ENCODE peak calls at places on chromosomes 4 and X, in five cellular contexts. J is cardiac muscle cell, B is pancreas, Z is H9, E is HepG2. F is an unnamed sample. For H3K4me1, the result is how much of the 10 kb centered on the place peaks cover.

GRCh38 chr4:40521957-40522356 is 107.7 kb downstream of the RBM47 start:
- DNase-seq in E (no peak), Z (no peak), J (no peak), B (no peak), F (no peak)

GRCh38 chrX:14029425-14030247 is at the start of gene GEMIN8:
- DNase-seq in Z (peak), J (peak), B (peak), E (peak), F (peak)

GRCh38 chr4:152536545-152537182 is 772 bp upstream of the FBXW7 start:
- DNase-seq in J (peak), E (peak), B (peak), Z (no peak), F (no peak)

GRCh38 chr4:183081116-183081469 is 18.0 kb upstream of the WWC2 start:
- DNase-seq in Z (no peak), J (no peak), B (no peak), E (peak), F (no peak)

GRCh38 chr4:1017706-1018105 is 6.3 kb downstream of the FGFRL1 start:
- DNase-seq in E (no peak), B (no peak), J (no peak), Z (no peak), F (no peak)

GRCh38 chr4:186623546-186623945 is 68.2 kb upstream of the MTNR1A start:
- DNase-seq in Z (no peak), J (peak), E (no peak), B (no peak), F (no peak)

GRCh38 chr4:156475322-156475721 is 496.3 kb downstream of the PDGFC start:
- DNase-seq in Z (no peak), J (peak), B (no peak), E (peak), F (no peak)

GRCh38 chr4:154836513-154836912 is 55.4 kb downstream of the RBM46 start:
- DNase-seq in Z (no peak), B (no peak), E (no peak), J (no peak), F (no peak)

GRCh38 chrX:72381439-72382198 is 75.9 kb upstream of the CITED1 start:
- DNase-seq in Z (no peak), J (peak), B (no peak), E (peak), F (no peak)

DNA sequence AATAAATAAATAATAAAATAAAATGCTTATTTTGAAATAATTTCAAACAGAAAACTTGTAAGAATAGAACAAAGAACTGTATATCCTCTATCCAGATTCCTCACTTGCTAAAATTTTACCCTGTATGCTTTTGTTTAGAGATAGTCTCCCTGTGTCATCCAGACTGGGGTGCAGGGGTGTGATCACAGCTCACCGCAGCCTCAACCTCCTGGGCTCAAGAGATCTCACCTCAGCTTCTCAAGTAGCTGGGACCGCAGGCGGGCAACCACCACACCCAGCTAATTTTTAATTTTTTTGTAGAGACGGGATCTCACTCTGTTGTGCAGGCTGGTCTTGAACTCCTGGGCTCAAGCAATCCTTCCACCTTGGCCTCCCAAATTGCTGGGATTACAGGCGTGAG is 17.5 kb upstream of the ARAF start:
- DNase-seq in Z (no peak), J (no peak), E (no peak), B (no peak), F (no peak)
- TF ChIP-seq CTCF in Z (no peak), J (no peak), E (no peak), B (no peak), F (no peak)

GRCh38 chrX:39755152-39756032 is 342.4 kb downstream of the BCOR start:
- DNase-seq in E (peak), J (peak), B (peak), Z (peak), F (peak)
- H3K4me1 ChIP-seq in E (under half), J (under half), B (under half), Z (under half), F (under half)

GRCh38 chr4:121669163-121669550 is 27.6 kb downstream of the ANXA5 start:
- DNase-seq in E (no peak), J (no peak), Z (no peak), B (no peak), F (no peak)

GRCh38 chr4:121674191-121674590 is 22.6 kb downstream of the ANXA5 start:
- DNase-seq in B (no peak), J (no peak), Z (no peak), E (no peak), F (no peak)

GRCh38 chr4:121666091-121666679 is 30.6 kb downstream of the ANXA5 start:
- DNase-seq in B (no peak), Z (no peak), E (no peak), J (peak), F (peak)

GRCh38 chr4:121665371-121665770 is 31.4 kb downstream of the ANXA5 start:
- DNase-seq in J (no peak), Z (no peak), B (no peak), E (no peak), F (no peak)

DNA sequence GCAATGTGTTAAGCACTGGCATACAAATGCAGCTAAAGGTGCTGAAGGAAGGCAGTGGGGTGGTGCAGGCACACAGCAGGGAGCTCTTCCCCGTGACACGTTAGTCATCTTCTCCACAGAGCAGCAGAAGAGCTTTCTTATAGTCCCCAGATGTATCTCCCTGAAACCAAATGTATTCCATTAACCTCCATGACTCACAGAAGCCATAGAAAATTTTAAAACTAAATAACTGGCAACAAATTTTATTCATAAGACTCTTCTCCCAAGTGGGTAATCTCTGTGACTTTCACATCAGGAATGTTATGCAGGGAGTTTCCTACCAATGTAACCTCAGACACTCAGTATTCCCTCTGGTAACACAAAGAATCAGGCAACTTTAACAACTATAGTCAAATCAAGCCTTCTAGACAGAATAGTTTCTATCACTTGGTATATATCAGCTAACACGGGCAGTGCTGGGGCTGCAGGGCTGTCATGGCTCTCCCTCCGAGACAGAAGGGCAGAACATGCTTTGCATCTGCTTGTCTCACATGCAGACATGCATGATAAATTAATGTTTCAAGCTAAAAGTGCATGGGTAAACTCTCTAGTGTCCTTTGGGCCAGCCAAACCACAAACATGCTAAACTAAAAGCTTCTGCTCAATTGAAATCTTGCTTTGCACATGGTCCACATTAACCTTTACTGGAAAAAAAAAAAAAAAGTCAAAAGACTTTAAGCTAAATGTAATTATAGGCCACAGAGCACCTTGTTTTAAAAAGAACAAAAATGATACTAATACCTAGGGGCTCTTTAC is 28.2 kb downstream of the ANXA5 start:
- DNase-seq in E (no peak), B (no peak), Z (no peak), J (peak), F (no peak)
- H3K27ac ChIP-seq in E (no peak), B (no peak), Z (no peak), J (no peak), F (no peak)

GRCh38 chr4:134936014-134936413 is 734.4 kb upstream of the PABPC4L start:
- DNase-seq in E (no peak), J (no peak), B (no peak), Z (no peak), F (no peak)

GRCh38 chr4:134934036-134934806 is 732.6 kb upstream of the PABPC4L start:
- DNase-seq in J (no peak), Z (no peak), E (no peak), B (no peak), F (no peak)

GRCh38 chr4:134935320-134935719 is 733.7 kb upstream of the PABPC4L start:
- DNase-seq in B (no peak), E (no peak), Z (no peak), J (peak), F (no peak)
- TF ChIP-seq CTCF in B (no peak), E (peak), Z (peak), J (peak), F (peak)

GRCh38 chr4:76203541-76203940 is 10.1 kb downstream of the SCARB2 start:
- DNase-seq in J (no peak), B (no peak), E (no peak), Z (no peak), F (no peak)
- H3K4me1 ChIP-seq in J (under half), B (half or more), E (under half), Z (under half), F (half or more)

DNA sequence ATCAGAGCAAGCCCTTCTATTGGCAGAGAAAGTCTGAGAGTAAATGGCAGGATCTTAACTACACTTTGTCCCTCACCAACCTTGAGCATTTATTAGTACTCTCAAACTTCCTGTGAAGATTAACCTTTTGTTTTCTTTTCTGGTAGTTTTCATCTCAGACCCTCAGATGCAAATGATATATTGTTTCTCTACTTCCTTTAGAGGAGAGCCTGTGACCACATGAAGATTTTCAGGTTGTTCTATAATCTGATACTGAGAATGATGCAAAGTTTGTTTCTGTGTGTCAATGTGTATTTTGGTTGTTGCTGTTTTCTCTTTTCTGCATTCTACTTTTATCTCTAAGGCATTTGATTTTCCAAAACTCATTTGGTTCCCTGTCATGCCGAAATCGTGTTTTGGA is 165.8 kb upstream of the CYSLTR1 start:
- DNase-seq in Z (no peak), E (no peak), J (no peak), B (no peak), F (no peak)
- H3K27ac ChIP-seq in Z (no peak), E (no peak), J (no peak), B (no peak), F (no peak)

GRCh38 chr4:61923179-61923578 is 723.1 kb downstream of the ADGRL3 start:
- DNase-seq in J (no peak), E (no peak), Z (no peak), B (no peak), F (no peak)
- TF ChIP-seq CTCF in J (no peak), E (no peak), Z (no peak), B (no peak), F (no peak)

GRCh38 chrX:97936296-97936695 is 1052.6 kb downstream of the RPA4 start:
- DNase-seq in B (no peak), Z (no peak), E (no peak), J (no peak), F (no peak)

GRCh38 chrX:97931586-97931985 is 1047.9 kb downstream of the RPA4 start:
- DNase-seq in E (no peak), B (no peak), Z (no peak), J (no peak), F (no peak)
- H3K4me1 ChIP-seq in E (under half), B (under half), Z (under half), J (under half), F (under half)

F was measured in left ventricle myocardium inferior.